ENCODE peak calls at places on chromosomes 12 and 14, in nine cellular contexts. D, K, R, Y, L, T, V, U and M are unnamed samples.

GRCh38 chr14:74506408-74506807 is 12.8 kb downstream of the ISCA2 start:
- DNase-seq in R (no peak), V (no peak), K (no peak), L (no peak), D (no peak), T (no peak), U (peak; percentile 28), Y (no peak), M (no peak)

GRCh38 chr12:96239711-96240234 is 45.6 kb downstream of the ELK3 start:
- DNase-seq in D (no peak), R (no peak), K (peak; percentile 35), U (peak; percentile 82), Y (no peak), T (no peak), L (peak; percentile 79), V (no peak), M (no peak)

GRCh38 chr14:49139593-49139992 is 446.6 kb downstream of the RPS29 start:
- DNase-seq in Y (no peak), T (no peak), V (no peak), D (no peak), L (no peak), U (no peak), K (no peak), R (no peak), M (no peak)

GRCh38 chr12:52023182-52023975 is 16.6 kb downstream of the TAMALIN start:
- DNase-seq in U (peak; percentile 95), Y (peak; percentile 62), V (peak; percentile 69), K (peak; percentile 40), T (peak; percentile 86), R (peak; percentile 82), D (peak; percentile 94), L (peak; percentile 86), M (peak; percentile 69)

GRCh38 chr14:68283378-68284123 is 464.0 kb downstream of the RAD51B start:
- DNase-seq in D (peak; percentile 91), L (no peak), Y (no peak), U (peak; percentile 55), T (no peak), V (no peak), R (peak; percentile 85), K (no peak), M (no peak)

GRCh38 chr12:118689793-118690192 is 291.5 kb upstream of the SRRM4 start:
- DNase-seq in T (no peak), U (no peak), Y (no peak), D (no peak), V (no peak), L (no peak), K (no peak), R (peak; percentile 67), M (no peak)

GRCh38 chr14:80584638-80585505 is 356.7 kb downstream of the CEP128 start:
- DNase-seq in D (no peak), K (no peak), V (no peak), R (no peak), L (no peak), U (no peak), T (no peak), Y (peak; percentile 57), M (no peak)

GRCh38 chr12:70719084-70719483 is 81.9 kb upstream of the PTPRB start:
- DNase-seq in D (no peak), L (no peak), U (no peak), K (no peak), V (no peak), T (peak; percentile 13), R (no peak), Y (no peak), M (no peak)

GRCh38 chr14:34462132-34462893 is at the start of gene SPTSSA:
- DNase-seq in T (peak; percentile 91), D (peak; percentile 85), V (peak; percentile 86), U (peak; percentile 95), L (peak; percentile 94), R (peak; percentile 93), K (peak; percentile 55), Y (peak; percentile 70), M (peak; percentile 83)

GRCh38 chr14:104705340-104706047 is 16.1 kb downstream of the INF2 start:
- DNase-seq in Y (no peak), L (no peak), R (no peak), D (no peak), T (no peak), V (no peak), K (no peak), U (no peak), M (no peak)

GRCh38 chr14:104937694-104938365 is 13.2 kb downstream of the PLD4 start:
- DNase-seq in R (no peak), T (no peak), L (no peak), Y (no peak), U (no peak), V (no peak), K (no peak), D (no peak), M (no peak)

GRCh38 chr12:47773062-47773857 is at the start of gene SLC48A1:
- DNase-seq in T (peak; percentile 86), V (peak; percentile 59), U (peak; percentile 85), R (peak; percentile 80), D (peak; percentile 75), Y (no peak), L (peak; percentile 60), K (no peak), M (no peak)

GRCh38 chr14:57266060-57266459 is 2.6 kb downstream of the EXOC5 start:
- DNase-seq in L (no peak), D (no peak), K (no peak), Y (no peak), R (no peak), T (peak; percentile 16), U (no peak), V (no peak), M (no peak)

GRCh38 chr12:89353188-89353822 is 1.0 kb upstream of the DUSP6 start:
- DNase-seq in K (no peak), R (peak; percentile 48), U (peak; percentile 85), L (peak; percentile 65), D (peak; percentile 52), V (peak; percentile 58), Y (no peak), T (peak; percentile 79), M (peak; percentile 43)

GRCh38 chr14:75717729-75718128 is 56.7 kb downstream of the TTLL5 start:
- DNase-seq in T (no peak), R (no peak), L (no peak), V (no peak), U (no peak), Y (no peak), K (no peak), D (no peak), M (no peak)

GRCh38 chr14:73777420-73777819 is 63.2 kb upstream of the PNMA1 start:
- DNase-seq in L (no peak), T (no peak), R (no peak), K (no peak), Y (no peak), V (no peak), U (no peak), D (no peak), M (no peak)

GRCh38 chr14:104757238-104757585 is 4.3 kb downstream of the SIVA1 start:
- DNase-seq in L (no peak), R (no peak), T (no peak), D (no peak), U (no peak), Y (no peak), V (no peak), K (no peak), M (no peak)

GRCh38 chr12:110354172-110354780 is 49.2 kb downstream of the ANAPC7 start:
- DNase-seq in T (no peak), Y (no peak), K (no peak), U (no peak), R (no peak), L (no peak), D (no peak), V (no peak), M (no peak)

GRCh38 chr12:99605-100004 is 33.0 kb downstream of the IQSEC3 start:
- DNase-seq in R (no peak), V (no peak), U (no peak), T (peak; percentile 72), K (no peak), D (no peak), Y (no peak), L (no peak), M (no peak)

GRCh38 chr12:122888232-122888752 is 7.6 kb downstream of the VPS37B start:
- DNase-seq in U (peak; percentile 59), Y (peak; percentile 83), D (peak; percentile 68), R (no peak), K (no peak), T (peak; percentile 89), V (peak; percentile 31), L (no peak), M (peak; percentile 57)

GRCh38 chr12:79921786-79922185 is 13.1 kb downstream of the PPP1R12A start:
- DNase-seq in R (no peak), L (no peak), K (no peak), V (no peak), D (no peak), T (no peak), Y (no peak), U (no peak), M (no peak)

GRCh38 chr14:90091393-90091792 is 29.6 kb downstream of the KCNK13 start:
- DNase-seq in R (no peak), Y (peak; percentile 44), V (no peak), T (no peak), K (peak; percentile 97), D (no peak), U (no peak), L (no peak), M (peak; percentile 10)

GRCh38 chr12:80068173-80068572 is 31.2 kb upstream of the OTOGL start:
- DNase-seq in R (no peak), V (no peak), T (peak; percentile 79), L (no peak), Y (no peak), D (no peak), K (no peak), U (no peak), M (no peak)

GRCh38 chr14:70649803-70650202 is 8.1 kb downstream of the TTC9 start:
- DNase-seq in K (no peak), U (no peak), V (no peak), D (no peak), L (no peak), T (no peak), Y (no peak), R (no peak), M (no peak)

GRCh38 chr12:4027412-4027811 is 154.2 kb upstream of the PARP11 start:
- DNase-seq in L (no peak), V (no peak), K (no peak), U (no peak), D (peak; percentile 44), T (no peak), Y (no peak), R (no peak), M (peak; percentile 44)

GRCh38 chr12:58034712-58035111 is 93.3 kb downstream of the ATP23 start:
- DNase-seq in V (no peak), L (no peak), R (no peak), Y (no peak), D (no peak), K (no peak), U (no peak), T (no peak), M (no peak)

GRCh38 chr14:67269338-67270060 is 28.3 kb downstream of the PALS1 start:
- DNase-seq in K (no peak), R (no peak), L (no peak), D (no peak), T (peak; percentile 77), U (no peak), V (no peak), Y (no peak), M (no peak)

GRCh38 chr14:63852271-63852816 is 460 bp upstream of the SYNE2 start:
- DNase-seq in K (no peak), R (no peak), T (peak; percentile 81), V (no peak), L (no peak), Y (no peak), D (no peak), U (no peak), M (no peak)

GRCh38 chr12:3947781-3948180 is 74.6 kb upstream of the PARP11 start:
- DNase-seq in K (no peak), T (no peak), Y (no peak), D (no peak), R (no peak), V (no peak), U (no peak), L (no peak), M (no peak)

GRCh38 chr12:103016381-103016780 is 58.9 kb downstream of the ASCL1 start:
- DNase-seq in U (no peak), K (no peak), R (no peak), Y (no peak), V (no peak), L (no peak), T (no peak), D (no peak), M (no peak)

GRCh38 chr14:57869530-57870088 is 3.7 kb upstream of the SLC35F4 start:
- DNase-seq in T (peak; percentile 29), V (no peak), D (no peak), R (no peak), U (no peak), L (no peak), Y (no peak), K (no peak), M (no peak)